ENCODE peak calls at places on chromosomes 7 and 10, in four cellular contexts. Z is mesendoderm, X is H9, G is H1. N is an unnamed sample.

GRCh38 chr7:4523219-4523618 is 158.9 kb upstream of the FOXK1 start:
- DNase-seq in G (no peak), Z (no peak), X (no peak), N (no peak)

GRCh38 chr7:95011156-95011928 is 103.9 kb downstream of the PPP1R9A start:
- DNase-seq in Z (no peak), G (no peak), X (no peak), N (peak)

GRCh38 chr10:90484518-90484917 is 373.3 kb downstream of the HTR7 start:
- DNase-seq in Z (peak), X (peak), G (no peak), N (no peak)

GRCh38 chr7:51315393-51316261 is 982 bp downstream of the COBL start:
- DNase-seq in X (peak), Z (peak), G (no peak), N (no peak)

GRCh38 chr7:134421998-134422397 is 36.9 kb downstream of the AKR1B1 start:
- DNase-seq in Z (peak), G (no peak), X (no peak), N (no peak)

GRCh38 chr7:86012955-86013354 is 630.8 kb upstream of the GRM3 start:
- DNase-seq in G (no peak), Z (no peak), X (no peak), N (no peak)

GRCh38 chr7:106121189-106121799 is 9.2 kb upstream of the SYPL1 start:
- DNase-seq in X (no peak), Z (no peak), G (no peak), N (no peak)

GRCh38 chr10:81031774-81032173 is 494.1 kb downstream of the SH2D4B start:
- DNase-seq in G (no peak), X (no peak), Z (no peak), N (no peak)

GRCh38 chr10:119526606-119527592 is 15.6 kb downstream of the RGS10 start:
- DNase-seq in Z (no peak), G (no peak), X (no peak), N (peak)

GRCh38 chr10:102150970-102151773 is 1.0 kb upstream of the NOLC1 start:
- DNase-seq in G (no peak), X (no peak), Z (peak), N (peak)

GRCh38 chr7:96080021-96080420 is 241.9 kb downstream of the SLC25A13 start:
- DNase-seq in G (no peak), X (no peak), Z (no peak), N (peak)

GRCh38 chr7:54897891-54898290 is 120.9 kb upstream of the EGFR start:
- DNase-seq in Z (no peak), G (no peak), X (no peak), N (no peak)

GRCh38 chr7:157432541-157432956 is 95.7 kb downstream of the DNAJB6 start:
- DNase-seq in Z (peak), X (peak), G (peak), N (peak)

GRCh38 chr10:24132741-24133140 is 76.2 kb upstream of the KIAA1217 start:
- DNase-seq in Z (no peak), G (no peak), X (no peak), N (no peak)

GRCh38 chr10:129122846-129123245 is 344.2 kb upstream of the MGMT start:
- DNase-seq in Z (no peak), G (no peak), X (peak), N (no peak)

GRCh38 chr10:62818426-62819011 is 2.4 kb upstream of the EGR2 start:
- DNase-seq in Z (peak), G (no peak), X (peak), N (no peak)

GRCh38 chr7:130494480-130494879 is 2.6 kb downstream of the MEST start:
- DNase-seq in X (no peak), G (no peak), Z (no peak), N (no peak)

GRCh38 chr7:128831178-128831993 is 1.2 kb downstream of the FLNC start:
- DNase-seq in G (no peak), X (peak), Z (peak), N (peak)

GRCh38 chr7:72438491-72438890 is 26.4 kb upstream of the CALN1 start:
- DNase-seq in X (no peak), Z (no peak), G (no peak), N (no peak)

GRCh38 chr10:52215745-52216361 is 98.2 kb upstream of the DKK1 start:
- DNase-seq in Z (peak), X (no peak), G (no peak), N (peak)

GRCh38 chr10:59354434-59354833 is 7.9 kb downstream of the FAM13C start:
- DNase-seq in G (no peak), Z (no peak), X (no peak), N (no peak)

GRCh38 chr10:33001908-33002492 is 44.0 kb upstream of the ITGB1 start:
- DNase-seq in X (no peak), Z (no peak), G (no peak), N (no peak)

GRCh38 chr10:93554760-93555432 is 11.6 kb upstream of the FFAR4 start:
- DNase-seq in Z (peak), G (peak), X (peak), N (peak)

GRCh38 chr7:134365341-134366054 is 48.8 kb upstream of the SLC35B4 start:
- DNase-seq in X (no peak), Z (no peak), G (no peak), N (peak)

GRCh38 chr7:71286336-71286735 is 154.4 kb downstream of the GALNT17 start:
- DNase-seq in X (no peak), Z (no peak), G (no peak), N (no peak)

GRCh38 chr10:89228136-89228535 is 21.0 kb upstream of the CH25H start:
- DNase-seq in G (no peak), X (no peak), Z (no peak), N (no peak)

GRCh38 chr7:131424219-131424822 is 96.6 kb downstream of the MKLN1 start:
- DNase-seq in G (no peak), Z (peak), X (no peak), N (peak)

GRCh38 chr10:68604441-68604840 is 44.3 kb downstream of the TET1 start:
- DNase-seq in X (no peak), G (no peak), Z (no peak), N (peak)

GRCh38 chr7:2732959-2733584 is 45.1 kb downstream of the AMZ1 start:
- DNase-seq in G (no peak), Z (no peak), X (peak), N (peak)

GRCh38 chr10:112122827-112123226 is 60.7 kb downstream of the GPAM start:
- DNase-seq in Z (no peak), X (no peak), G (no peak), N (no peak)
- H3K56ac ChIP-seq in Z (no peak), X (no peak), G (no peak), N (no peak)

DNA sequence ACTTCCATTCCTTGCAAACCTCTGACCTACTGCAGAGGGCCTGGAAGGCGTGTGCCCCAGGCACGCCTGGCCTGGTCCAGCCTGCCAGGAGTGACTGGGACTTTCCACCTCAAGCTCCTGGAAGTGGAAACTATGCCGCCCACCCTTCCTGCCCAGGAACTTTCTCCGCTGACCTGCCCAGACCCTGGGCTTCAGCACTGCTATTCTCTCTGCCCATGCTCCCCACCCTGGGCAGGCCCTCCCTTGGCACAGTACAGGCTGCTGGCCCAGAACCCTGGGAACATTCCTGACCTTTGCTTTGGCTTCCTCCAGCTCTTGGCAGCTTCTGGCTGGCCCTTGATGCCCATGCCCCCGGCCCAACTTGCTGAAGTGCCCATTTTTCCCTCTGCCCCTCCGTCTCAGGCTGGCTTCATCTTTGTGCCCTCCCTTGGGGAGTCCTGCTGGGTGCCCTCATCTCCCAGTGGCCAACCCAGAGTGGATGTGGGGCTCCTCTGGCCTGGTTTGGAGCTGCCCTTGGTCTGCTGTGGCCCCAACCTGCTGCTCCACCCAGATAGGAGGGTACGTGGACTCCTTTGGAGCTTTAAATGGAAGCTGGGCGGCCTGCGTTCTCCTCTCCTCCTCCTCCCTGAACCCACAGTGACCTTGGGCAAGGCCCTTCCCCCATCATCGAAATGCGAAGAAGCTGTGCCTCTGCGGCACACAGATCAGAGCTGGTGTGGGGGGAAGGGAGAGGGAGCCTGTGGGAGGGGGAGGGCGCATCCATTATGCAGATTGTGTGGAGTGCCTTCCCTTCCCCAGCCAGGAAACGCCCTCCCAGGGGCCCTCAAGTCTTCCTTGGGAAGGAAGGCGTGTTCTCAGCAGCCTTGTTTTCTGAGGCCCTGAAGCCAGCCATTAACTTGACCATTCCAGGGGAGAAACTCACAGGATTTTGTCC is 3.4 kb downstream of the MMRN2 start:
- DNase-seq in Z (peak), X (peak), G (peak), N (peak)
- H3K56ac ChIP-seq in Z (peak), X (no peak), G (peak), N (no peak)

GRCh38 chr7:98232799-98233198 is 19.2 kb downstream of the TECPR1 start:
- DNase-seq in X (no peak), G (no peak), Z (no peak), N (no peak)

GRCh38 chr7:98229991-98230745 is 18.9 kb downstream of the BHLHA15 start:
- DNase-seq in X (no peak), Z (no peak), G (no peak), N (no peak)

GRCh38 chr7:98230746-98231471 is 19.7 kb downstream of the BHLHA15 start:
- DNase-seq in X (no peak), Z (no peak), G (no peak), N (no peak)

GRCh38 chr7:98232276-98232585 is 19.8 kb downstream of the TECPR1 start:
- DNase-seq in G (no peak), X (no peak), Z (no peak), N (no peak)

DNA sequence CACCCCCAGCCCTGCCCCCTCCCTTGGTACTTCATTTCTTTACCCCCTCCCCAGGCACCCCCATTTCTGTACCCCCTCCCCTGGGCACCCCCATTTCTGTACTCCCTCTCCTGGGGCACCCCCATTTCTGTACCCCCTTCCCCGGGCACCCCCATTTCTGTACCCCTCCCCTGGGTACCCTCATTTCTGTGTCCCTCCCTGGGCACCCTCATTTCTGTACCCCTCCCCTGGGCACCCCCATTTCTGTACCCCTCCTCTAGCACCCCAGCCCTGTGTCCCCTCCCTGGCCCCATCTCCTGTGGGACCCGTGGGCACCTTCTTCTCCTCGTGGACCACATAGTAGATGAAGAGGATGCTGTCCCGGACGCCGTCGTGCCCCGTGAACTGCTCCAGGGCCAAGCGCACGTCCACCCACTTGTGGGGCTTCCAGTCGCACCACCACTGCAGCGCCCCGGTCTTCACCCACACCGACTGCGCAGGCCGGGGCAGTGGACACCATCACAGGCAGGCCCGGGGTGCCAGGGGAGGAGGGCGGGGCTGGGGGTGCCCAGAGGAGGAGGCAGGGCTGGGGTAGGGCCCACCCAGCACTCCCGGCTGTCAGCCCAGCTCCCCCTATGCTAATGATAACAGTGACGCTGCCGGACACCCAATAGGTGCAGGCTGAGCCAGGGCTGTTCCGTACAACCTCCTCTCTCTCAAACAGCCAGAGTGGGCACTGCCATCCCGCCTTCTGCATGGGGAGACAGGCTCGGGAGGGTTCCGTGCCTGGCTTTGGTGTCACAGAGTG is 20.4 kb downstream of the TECPR1 start:
- DNase-seq in X (no peak), Z (no peak), G (no peak), N (no peak)
- H3K56ac ChIP-seq in X (no peak), Z (no peak), G (no peak), N (no peak)

GRCh38 chr10:104201636-104202035 is 30.5 kb downstream of the CFAP43 start:
- DNase-seq in X (no peak), Z (no peak), G (no peak), N (no peak)

GRCh38 chr10:104197364-104197763 is 34.8 kb downstream of the CFAP43 start:
- DNase-seq in X (no peak), G (no peak), Z (peak), N (no peak)

GRCh38 chr10:104199567-104199966 is 32.6 kb downstream of the CFAP43 start:
- DNase-seq in G (no peak), X (no peak), Z (no peak), N (no peak)

DNA sequence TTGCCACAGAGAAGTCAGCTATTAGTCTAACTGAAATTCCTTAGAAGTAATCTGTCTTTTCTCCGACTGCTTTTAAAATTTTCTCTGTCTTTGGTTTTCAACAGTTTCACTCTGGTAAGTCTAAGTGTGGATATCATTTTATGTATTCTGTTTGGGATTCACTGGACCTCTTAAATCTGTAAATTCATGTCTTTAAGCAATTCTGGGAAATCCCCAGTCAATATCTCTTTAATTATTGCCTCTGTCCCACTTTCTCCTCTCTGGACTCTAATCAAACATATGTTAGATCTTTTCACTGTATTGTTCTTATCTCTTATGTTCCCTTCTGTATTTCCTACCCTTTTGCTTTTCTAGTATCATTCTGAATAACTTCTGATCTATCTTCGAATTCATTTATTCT is 29.9 kb downstream of the CFAP43 start:
- DNase-seq in Z (no peak), G (no peak), X (no peak), N (no peak)
- H3K56ac ChIP-seq in Z (no peak), G (no peak), X (no peak), N (no peak)

N was measured in IMR-90.